ENCODE peak calls at places on chromosomes 6 and 20, in eight cellular contexts. V is suprapubic skin, C is right lobe of liver, D is kidney, O is ascending aorta, W is heart left ventricle, I is GM06990, B is IMR-90. S is an unnamed sample.

GRCh38 chr20:62736026-62736406 is 27.4 kb downstream of the NTSR1 start:
- DNase-seq in V (no peak), C (no peak), D (peak; percentile 31), O (no peak), W (no peak), I (no peak), B (no peak), S (no peak)

GRCh38 chr6:129498556-129498940 is 211.4 kb downstream of the ARHGAP18 start:
- DNase-seq in V (no peak), C (no peak), D (no peak), O (no peak), W (no peak), I (no peak), B (peak; percentile 23), S (peak; percentile 78)

GRCh38 chr6:26216015-26216885 is 129.0 kb downstream of the HFE start:
- DNase-seq in V (no peak), C (peak; percentile 69), D (no peak), O (no peak), W (peak; percentile 68), I (peak; percentile 91), B (peak; percentile 99), S (peak; percentile 100)

GRCh38 chr6:35052694-35053565 is 88.2 kb downstream of the TCP11 start:
- DNase-seq in V (peak; percentile 66), C (no peak), D (no peak), O (no peak), W (peak; percentile 51), I (no peak), B (peak; percentile 56), S (no peak)

GRCh38 chr6:52361347-52361944 is 505 bp upstream of the PAQR8 start:
- DNase-seq in V (peak; percentile 65), C (no peak), D (peak; percentile 70), O (peak; percentile 12), W (peak; percentile 27), I (peak; percentile 32), B (peak; percentile 4), S (no peak)

GRCh38 chr6:54173084-54173483 is 61.8 kb downstream of the MLIP start:
- DNase-seq in V (no peak), C (no peak), D (no peak), O (no peak), W (no peak), I (no peak), B (no peak), S (no peak)

GRCh38 chr6:72250664-72251063 is 364.3 kb downstream of the RIMS1 start:
- DNase-seq in V (no peak), C (no peak), D (no peak), O (no peak), W (no peak), I (no peak), B (peak; percentile 31), S (no peak)

GRCh38 chr6:49653438-49653837 is 16.8 kb upstream of the RHAG start:
- DNase-seq in V (no peak), C (no peak), D (no peak), O (no peak), W (no peak), I (no peak), B (no peak), S (no peak)

GRCh38 chr6:136169356-136169755 is 80.8 kb downstream of the MTFR2 start:
- DNase-seq in V (no peak), C (no peak), D (no peak), O (no peak), W (no peak), I (no peak), B (no peak), S (no peak)

GRCh38 chr6:2715737-2716136 is 35.0 kb downstream of the MYLK4 start:
- DNase-seq in V (no peak), C (no peak), D (no peak), O (no peak), W (no peak), I (no peak), B (no peak), S (no peak)

GRCh38 chr6:42745083-42745637 is 743 bp downstream of the TBCC start:
- DNase-seq in V (peak; percentile 70), C (peak; percentile 53), D (peak; percentile 82), O (no peak), W (peak; percentile 18), I (peak; percentile 55), B (peak; percentile 23), S (no peak)

GRCh38 chr6:2448826-2449571 is 203.6 kb upstream of the GMDS start:
- DNase-seq in V (no peak), C (no peak), D (no peak), O (no peak), W (peak; percentile 30), I (no peak), B (peak; percentile 89), S (peak; percentile 76)

GRCh38 chr6:125818225-125818657 is 27.5 kb downstream of the NCOA7 start:
- DNase-seq in V (no peak), C (no peak), D (no peak), O (no peak), W (no peak), I (no peak), B (peak; percentile 17), S (no peak)

GRCh38 chr6:154289818-154290508 is 66.6 kb downstream of the IPCEF1 start:
- DNase-seq in V (no peak), C (no peak), D (no peak), O (no peak), W (no peak), I (no peak), B (no peak), S (no peak)

GRCh38 chr6:135499441-135500340 is 2.2 kb upstream of the AHI1 start:
- DNase-seq in V (no peak), C (no peak), D (no peak), O (no peak), W (no peak), I (no peak), B (no peak), S (no peak)

GRCh38 chr6:128069180-128069579 is 168.3 kb upstream of the THEMIS start:
- DNase-seq in V (no peak), C (no peak), D (no peak), O (no peak), W (no peak), I (no peak), B (peak; percentile 87), S (no peak)

GRCh38 chr6:160756021-160756420 is 54.0 kb downstream of the PLG start:
- DNase-seq in V (no peak), C (no peak), D (no peak), O (no peak), W (no peak), I (no peak), B (no peak), S (peak; percentile 63)

GRCh38 chr6:22544469-22544868 is 24.9 kb upstream of the HDGFL1 start:
- DNase-seq in V (no peak), C (no peak), D (no peak), O (no peak), W (no peak), I (no peak), B (no peak), S (no peak)

GRCh38 chr20:17699931-17700351 is at the start of gene BANF2:
- DNase-seq in V (no peak), C (no peak), D (no peak), O (no peak), W (no peak), I (no peak), B (no peak), S (peak; percentile 29)

GRCh38 chr6:113565306-113565705 is 291.8 kb upstream of the MARCKS start:
- DNase-seq in V (no peak), C (no peak), D (no peak), O (no peak), W (no peak), I (no peak), B (peak; percentile 56), S (no peak)

GRCh38 chr6:113560376-113560775 is 296.8 kb upstream of the MARCKS start:
- DNase-seq in V (no peak), C (no peak), D (no peak), O (no peak), W (no peak), I (no peak), B (no peak), S (no peak)

GRCh38 chr6:113560908-113561307 is 296.2 kb upstream of the MARCKS start:
- DNase-seq in V (no peak), C (no peak), D (no peak), O (no peak), W (no peak), I (no peak), B (peak; percentile 84), S (peak; percentile 88)

GRCh38 chr6:113562248-113562647 is 294.9 kb upstream of the MARCKS start:
- DNase-seq in V (no peak), C (no peak), D (no peak), O (no peak), W (no peak), I (no peak), B (no peak), S (no peak)

GRCh38 chr6:113564401-113565161 is 292.6 kb upstream of the MARCKS start:
- DNase-seq in V (peak; percentile 81), C (peak; percentile 48), D (peak; percentile 83), O (peak; percentile 39), W (peak; percentile 90), I (peak; percentile 23), B (peak; percentile 92), S (peak; percentile 26)
- TF ChIP-seq CTCF in V (no peak), C (peak; percentile 6), D (peak; percentile 1), O (no peak), W (no peak), I (no peak), B (no peak), S (peak; percentile 1)

GRCh38 chr6:163474581-163474980 is 60.1 kb downstream of the QKI start:
- DNase-seq in V (no peak), C (no peak), D (no peak), O (no peak), W (no peak), I (no peak), B (no peak), S (no peak)
- H3K36me3 ChIP-seq in V (peaks cover 7% of the 10 kb centered on the region), C (no peaks in the 10 kb centered on the region), D (no peaks in the 10 kb centered on the region), O (no peaks in the 10 kb centered on the region), W (peaks cover 11% of the 10 kb centered on the region), I (no peaks in the 10 kb centered on the region), B (peaks cover 11% of the 10 kb centered on the region), S (peaks cover 1% of the 10 kb centered on the region)

GRCh38 chr20:21303061-21303871 is at the start of gene XRN2:
- DNase-seq in V (peak; percentile 97), C (peak; percentile 97), D (peak; percentile 99), O (peak; percentile 76), W (peak; percentile 96), I (peak; percentile 96), B (peak; percentile 93), S (peak; percentile 81)
- TF ChIP-seq CTCF in V (no peak), C (no peak), D (no peak), O (no peak), W (no peak), I (peak; percentile 5), B (peak; percentile 21), S (peak; percentile 7)

GRCh38 chr20:45425561-45425960 is 9.6 kb downstream of the PIGT start:
- DNase-seq in V (peak; percentile 35), C (no peak), D (no peak), O (no peak), W (no peak), I (no peak), B (no peak), S (no peak)

GRCh38 chr20:45427236-45428149 is 11.6 kb downstream of the PIGT start:
- DNase-seq in V (peak; percentile 49), C (no peak), D (no peak), O (no peak), W (no peak), I (no peak), B (no peak), S (no peak)

GRCh38 chr20:45426621-45427020 is 10.7 kb downstream of the PIGT start:
- DNase-seq in V (peak; percentile 56), C (no peak), D (no peak), O (no peak), W (no peak), I (no peak), B (no peak), S (no peak)

GRCh38 chr20:45420125-45420524 is 4.2 kb downstream of the PIGT start:
- DNase-seq in V (no peak), C (no peak), D (no peak), O (no peak), W (no peak), I (no peak), B (no peak), S (no peak)

GRCh38 chr20:45423700-45424099 is 7.8 kb downstream of the PIGT start:
- DNase-seq in V (no peak), C (no peak), D (no peak), O (no peak), W (no peak), I (no peak), B (no peak), S (no peak)
- H3K36me3 ChIP-seq in V (peaks cover 68% of the 10 kb centered on the region), C (peaks cover 9% of the 10 kb centered on the region), D (peaks cover 35% of the 10 kb centered on the region), O (peaks cover 56% of the 10 kb centered on the region), W (peaks cover 24% of the 10 kb centered on the region), I (peaks cover 30% of the 10 kb centered on the region), B (peaks cover 43% of the 10 kb centered on the region), S (peaks cover 28% of the 10 kb centered on the region)

S was measured in bronchial epithelial cell.